ENCODE peak calls at places on chromosome 1, in five cellular contexts. One of them, this sample, is unnamed. For H3K27me3, the result is how much of the 10 kb centered on the place peaks cover.

GRCh38 chr1:244049142-244049968 is 1.7 kb upstream of the ZBTB18 start:
- DNase-seq in GM12878: no peak
- DNase-seq in HepG2: no peak
- DNase-seq in H1: no peak
- DNase-seq in K562: peak
- DNase-seq in this sample: peak

GRCh38 chr1:202750024-202750423 is 39.8 kb upstream of the SYT2 start:
- DNase-seq in GM12878: no peak
- DNase-seq in HepG2: no peak
- DNase-seq in H1: no peak
- DNase-seq in K562: no peak
- DNase-seq in this sample: no peak

GRCh38 chr1:245735831-245736530 is 581.2 kb downstream of the KIF26B start:
- DNase-seq in GM12878: no peak
- DNase-seq in HepG2: no peak
- DNase-seq in H1: no peak
- DNase-seq in K562: no peak
- DNase-seq in this sample: no peak

GRCh38 chr1:111706921-111707320 is 32.3 kb downstream of the INKA2 start:
- DNase-seq in GM12878: no peak
- DNase-seq in HepG2: no peak
- DNase-seq in H1: no peak
- DNase-seq in K562: no peak
- DNase-seq in this sample: no peak

GRCh38 chr1:94819945-94820746 is at the start of gene SLC44A3:
- DNase-seq in GM12878: no peak
- DNase-seq in HepG2: peak
- DNase-seq in H1: peak
- DNase-seq in K562: no peak
- DNase-seq in this sample: peak

GRCh38 chr1:226690460-226690982 is 48.6 kb downstream of the ITPKB start:
- DNase-seq in GM12878: no peak
- DNase-seq in HepG2: no peak
- DNase-seq in H1: no peak
- DNase-seq in K562: no peak
- DNase-seq in this sample: no peak

GRCh38 chr1:238985312-238985711 is 401.1 kb upstream of the CHRM3 start:
- DNase-seq in GM12878: no peak
- DNase-seq in HepG2: no peak
- DNase-seq in H1: no peak
- DNase-seq in K562: no peak
- DNase-seq in this sample: no peak

GRCh38 chr1:235919797-235920475 is 53.2 kb upstream of the LYST start:
- DNase-seq in GM12878: no peak
- DNase-seq in HepG2: no peak
- DNase-seq in H1: no peak
- DNase-seq in K562: no peak
- DNase-seq in this sample: no peak

GRCh38 chr1:5501206-5501980 is 490.8 kb downstream of the NPHP4 start:
- DNase-seq in GM12878: no peak
- DNase-seq in HepG2: no peak
- DNase-seq in H1: no peak
- DNase-seq in K562: no peak
- DNase-seq in this sample: no peak

GRCh38 chr1:15152318-15153183 is 996 bp upstream of the TMEM51 start:
- DNase-seq in GM12878: no peak
- DNase-seq in HepG2: peak
- DNase-seq in H1: peak
- DNase-seq in K562: peak
- DNase-seq in this sample: peak

GRCh38 chr1:76482272-76482671 is 385.0 kb upstream of the ST6GALNAC5 start:
- DNase-seq in GM12878: no peak
- DNase-seq in HepG2: no peak
- DNase-seq in H1: no peak
- DNase-seq in K562: no peak
- DNase-seq in this sample: no peak

GRCh38 chr1:110309139-110309538 is 30.0 kb upstream of the RBM15 start:
- DNase-seq in GM12878: no peak
- DNase-seq in HepG2: no peak
- DNase-seq in H1: no peak
- DNase-seq in K562: peak
- DNase-seq in this sample: no peak

GRCh38 chr1:2415801-2416208 is 3.4 kb upstream of the PEX10 start:
- DNase-seq in GM12878: no peak
- DNase-seq in HepG2: no peak
- DNase-seq in H1: no peak
- DNase-seq in K562: no peak
- DNase-seq in this sample: no peak

GRCh38 chr1:9376886-9377333 is 84.2 kb downstream of the SPSB1 start:
- DNase-seq in GM12878: no peak
- DNase-seq in HepG2: no peak
- DNase-seq in H1: no peak
- DNase-seq in K562: no peak
- DNase-seq in this sample: no peak

GRCh38 chr1:203425668-203425999 is 50.0 kb upstream of the PRELP start:
- DNase-seq in GM12878: no peak
- DNase-seq in HepG2: no peak
- DNase-seq in H1: no peak
- DNase-seq in K562: no peak
- DNase-seq in this sample: no peak

GRCh38 chr1:169288011-169288414 is 79.6 kb downstream of the NME7 start:
- DNase-seq in GM12878: no peak
- DNase-seq in HepG2: peak
- DNase-seq in H1: no peak
- DNase-seq in K562: no peak
- DNase-seq in this sample: peak

GRCh38 chr1:220511785-220512184 is 16.2 kb upstream of the MARK1 start:
- DNase-seq in GM12878: no peak
- DNase-seq in HepG2: peak
- DNase-seq in H1: no peak
- DNase-seq in K562: peak
- DNase-seq in this sample: peak

GRCh38 chr1:203295796-203296195 is 9.5 kb upstream of the BTG2 start:
- DNase-seq in GM12878: no peak
- DNase-seq in HepG2: no peak
- DNase-seq in H1: no peak
- DNase-seq in K562: no peak
- DNase-seq in this sample: no peak

GRCh38 chr1:91026777-91027176 is 4.9 kb upstream of the ZNF644 start:
- DNase-seq in GM12878: no peak
- DNase-seq in HepG2: peak
- DNase-seq in H1: no peak
- DNase-seq in K562: peak
- DNase-seq in this sample: no peak

GRCh38 chr1:24051206-24051945 is 60.6 kb downstream of the MYOM3 start:
- DNase-seq in GM12878: no peak
- DNase-seq in HepG2: no peak
- DNase-seq in H1: no peak
- DNase-seq in K562: no peak
- DNase-seq in this sample: no peak

GRCh38 chr1:93078935-93079654 is at the start of gene MTF2:
- DNase-seq in GM12878: peak
- DNase-seq in HepG2: peak
- DNase-seq in H1: peak
- DNase-seq in K562: peak
- DNase-seq in this sample: peak

DNA sequence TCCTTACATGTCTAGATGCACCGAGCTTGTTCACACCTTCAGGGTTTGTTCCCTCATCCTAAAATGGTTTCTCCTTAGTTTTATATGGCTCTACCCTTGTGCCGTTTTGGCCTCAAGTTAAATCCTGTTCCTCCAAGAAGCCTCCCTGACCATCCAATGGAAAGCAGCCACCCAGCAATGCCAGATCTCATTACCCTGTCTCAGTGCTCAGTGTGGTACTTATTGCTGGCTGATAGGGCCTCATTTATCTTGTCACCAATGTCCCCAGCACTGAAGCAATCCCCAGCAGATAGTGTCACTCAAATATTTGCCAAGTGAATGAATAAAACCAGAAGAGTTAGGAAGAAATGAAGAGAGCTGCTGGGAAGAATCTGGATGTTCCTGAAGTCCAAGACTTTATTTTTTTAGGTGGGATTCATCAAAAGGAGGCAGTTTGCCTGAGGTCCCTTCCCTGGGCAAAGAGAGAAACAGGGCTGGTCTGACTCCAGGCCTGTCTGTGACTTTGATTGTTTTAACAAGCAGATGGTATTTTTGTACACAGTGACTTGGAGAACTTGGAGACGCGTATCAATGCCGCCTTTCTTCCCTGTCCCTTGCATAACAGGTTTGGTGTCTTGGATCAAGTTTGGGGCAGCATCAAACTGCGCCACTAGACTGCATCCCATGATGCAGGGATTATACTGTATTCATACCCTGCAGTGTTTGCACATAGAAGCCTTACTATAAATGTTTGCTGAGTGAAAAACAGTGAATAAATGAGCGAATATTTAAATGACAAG is 221.2 kb downstream of the DISC1 start:
- DNase-seq in GM12878: no peak
- DNase-seq in HepG2: no peak
- DNase-seq in H1: no peak
- DNase-seq in K562: no peak
- DNase-seq in this sample: no peak
- H3K27me3 ChIP-seq in GM12878: under half
- H3K27me3 ChIP-seq in HepG2: under half
- H3K27me3 ChIP-seq in H1: under half
- H3K27me3 ChIP-seq in K562: under half
- H3K27me3 ChIP-seq in this sample: under half

GRCh38 chr1:40379785-40380452 is 6.4 kb downstream of the SMAP2 start:
- DNase-seq in GM12878: no peak
- DNase-seq in HepG2: no peak
- DNase-seq in H1: no peak
- DNase-seq in K562: no peak
- DNase-seq in this sample: no peak
- TF ChIP-seq CREB1 in GM12878: no peak
- TF ChIP-seq CREB1 in HepG2: no peak
- TF ChIP-seq CREB1 in H1: no peak
- TF ChIP-seq CREB1 in K562: no peak
- TF ChIP-seq CREB1 in this sample: no peak

GRCh38 chr1:18649713-18650370 is 19.2 kb downstream of the PAX7 start:
- DNase-seq in GM12878: no peak
- DNase-seq in HepG2: no peak
- DNase-seq in H1: peak
- DNase-seq in K562: no peak
- DNase-seq in this sample: peak
- H3K27me3 ChIP-seq in GM12878: under half
- H3K27me3 ChIP-seq in HepG2: under half
- H3K27me3 ChIP-seq in H1: half or more
- H3K27me3 ChIP-seq in K562: half or more
- H3K27me3 ChIP-seq in this sample: half or more

GRCh38 chr1:100482167-100482566 is 55.8 kb upstream of the GPR88 start:
- DNase-seq in GM12878: no peak
- DNase-seq in HepG2: no peak
- DNase-seq in H1: no peak
- DNase-seq in K562: no peak
- DNase-seq in this sample: no peak
- TF ChIP-seq CREB1 in GM12878: no peak
- TF ChIP-seq CREB1 in HepG2: no peak
- TF ChIP-seq CREB1 in H1: no peak
- TF ChIP-seq CREB1 in K562: no peak
- TF ChIP-seq CREB1 in this sample: no peak

DNA sequence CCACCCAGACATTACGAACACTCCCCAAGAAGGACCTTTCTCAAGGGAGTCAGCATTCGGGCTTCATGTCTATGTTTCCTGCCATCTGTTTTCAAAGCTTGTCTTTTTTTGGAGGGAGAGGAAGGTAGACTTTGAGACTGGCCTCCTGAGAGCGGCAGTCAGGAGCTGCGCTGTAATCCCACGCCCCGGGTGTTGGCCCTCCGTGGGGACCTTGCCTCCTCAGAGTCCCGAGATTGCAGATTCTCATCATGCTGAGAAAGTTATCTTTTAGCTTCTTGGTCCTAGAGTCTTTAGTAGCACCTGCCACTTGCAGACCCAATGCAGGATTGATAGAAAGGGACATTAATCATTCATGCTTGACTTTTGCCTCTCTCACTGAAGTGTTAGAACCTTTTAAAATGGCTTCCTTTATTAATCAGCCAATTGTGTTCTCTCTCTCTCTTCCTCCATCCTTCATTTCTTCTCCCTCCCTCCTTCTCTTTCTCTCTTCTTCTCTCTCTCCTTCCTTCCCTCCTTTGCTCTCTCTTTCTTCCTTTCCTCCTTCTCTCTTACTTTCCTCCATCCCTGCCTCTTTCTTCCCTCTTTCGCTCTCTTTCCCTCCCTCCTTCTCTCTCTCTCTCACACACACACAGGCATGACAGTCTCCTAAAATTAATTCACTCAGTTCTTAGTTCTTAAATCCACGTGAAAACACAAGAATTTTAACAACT is 25.2 kb upstream of the GNPAT start:
- DNase-seq in GM12878: no peak
- DNase-seq in HepG2: no peak
- DNase-seq in H1: no peak
- DNase-seq in K562: no peak
- DNase-seq in this sample: no peak
- H3K27me3 ChIP-seq in GM12878: under half
- H3K27me3 ChIP-seq in HepG2: under half
- H3K27me3 ChIP-seq in H1: under half
- H3K27me3 ChIP-seq in K562: under half
- H3K27me3 ChIP-seq in this sample: half or more

This sample was measured in GM23338.